ENCODE peak calls at places on chromosomes 2 and 18, in seven cellular contexts. One of them, this sample, is unnamed.
A peak's percentile ranks its signal among the peaks of the same experiment; 100 is the strongest.

GRCh38 chr2:237434916-237435315 is 21.0 kb upstream of the COL6A3 start:
- DNase-seq in GM12878: no peak
- DNase-seq in K562: peak; percentile 22
- DNase-seq in suprapubic skin: no peak
- DNase-seq in stomach: no peak
- DNase-seq in esophagus squamous epithelium: no peak
- DNase-seq in heart left ventricle: no peak
- DNase-seq in this sample: no peak

GRCh38 chr18:51559198-51559901 is 361.9 kb upstream of the MEX3C start:
- DNase-seq in GM12878: no peak
- DNase-seq in K562: no peak
- DNase-seq in suprapubic skin: no peak
- DNase-seq in stomach: no peak
- DNase-seq in esophagus squamous epithelium: no peak
- DNase-seq in heart left ventricle: no peak
- DNase-seq in this sample: no peak

GRCh38 chr2:99727199-99727598 is 237.4 kb upstream of the REV1 start:
- DNase-seq in GM12878: no peak
- DNase-seq in K562: no peak
- DNase-seq in suprapubic skin: no peak
- DNase-seq in stomach: no peak
- DNase-seq in esophagus squamous epithelium: no peak
- DNase-seq in heart left ventricle: no peak
- DNase-seq in this sample: no peak

GRCh38 chr2:139201516-139201915 is 421.3 kb upstream of the NXPH2 start:
- DNase-seq in GM12878: no peak
- DNase-seq in K562: no peak
- DNase-seq in suprapubic skin: no peak
- DNase-seq in stomach: no peak
- DNase-seq in esophagus squamous epithelium: no peak
- DNase-seq in heart left ventricle: no peak
- DNase-seq in this sample: no peak

GRCh38 chr18:76437011-76437410 is 58.0 kb downstream of the ZNF516 start:
- DNase-seq in GM12878: no peak
- DNase-seq in K562: no peak
- DNase-seq in suprapubic skin: no peak
- DNase-seq in stomach: no peak
- DNase-seq in esophagus squamous epithelium: no peak
- DNase-seq in heart left ventricle: peak; percentile 58
- DNase-seq in this sample: no peak

GRCh38 chr2:18356676-18357075 is 203.8 kb downstream of the RDH14 start:
- DNase-seq in GM12878: no peak
- DNase-seq in K562: no peak
- DNase-seq in suprapubic skin: no peak
- DNase-seq in stomach: no peak
- DNase-seq in esophagus squamous epithelium: no peak
- DNase-seq in heart left ventricle: no peak
- DNase-seq in this sample: no peak

GRCh38 chr2:233082934-233083755 is 23.0 kb downstream of the INPP5D start:
- DNase-seq in GM12878: no peak
- DNase-seq in K562: no peak
- DNase-seq in suprapubic skin: no peak
- DNase-seq in stomach: no peak
- DNase-seq in esophagus squamous epithelium: no peak
- DNase-seq in heart left ventricle: no peak
- DNase-seq in this sample: no peak

GRCh38 chr2:44325897-44326296 is 35.4 kb downstream of the PREPL start:
- DNase-seq in GM12878: no peak
- DNase-seq in K562: no peak
- DNase-seq in suprapubic skin: no peak
- DNase-seq in stomach: no peak
- DNase-seq in esophagus squamous epithelium: no peak
- DNase-seq in heart left ventricle: no peak
- DNase-seq in this sample: no peak

GRCh38 chr2:42030196-42030759 is 17.5 kb upstream of the PKDCC start:
- DNase-seq in GM12878: no peak
- DNase-seq in K562: no peak
- DNase-seq in suprapubic skin: no peak
- DNase-seq in stomach: no peak
- DNase-seq in esophagus squamous epithelium: no peak
- DNase-seq in heart left ventricle: no peak
- DNase-seq in this sample: no peak

GRCh38 chr2:168964251-168964807 is 63.2 kb downstream of the G6PC2 start:
- DNase-seq in GM12878: no peak
- DNase-seq in K562: no peak
- DNase-seq in suprapubic skin: no peak
- DNase-seq in stomach: peak; percentile 57
- DNase-seq in esophagus squamous epithelium: no peak
- DNase-seq in heart left ventricle: no peak
- DNase-seq in this sample: no peak

GRCh38 chr2:9885036-9885684 is 41.9 kb downstream of the TAF1B start:
- DNase-seq in GM12878: no peak
- DNase-seq in K562: no peak
- DNase-seq in suprapubic skin: no peak
- DNase-seq in stomach: no peak
- DNase-seq in esophagus squamous epithelium: no peak
- DNase-seq in heart left ventricle: no peak
- DNase-seq in this sample: no peak

GRCh38 chr2:212649646-212650045 is 111.0 kb upstream of the ERBB4 start:
- DNase-seq in GM12878: no peak
- DNase-seq in K562: no peak
- DNase-seq in suprapubic skin: no peak
- DNase-seq in stomach: no peak
- DNase-seq in esophagus squamous epithelium: no peak
- DNase-seq in heart left ventricle: no peak
- DNase-seq in this sample: no peak

GRCh38 chr2:191246820-191247380 is 1.7 kb downstream of the MYO1B start:
- DNase-seq in GM12878: no peak
- DNase-seq in K562: no peak
- DNase-seq in suprapubic skin: no peak
- DNase-seq in stomach: no peak
- DNase-seq in esophagus squamous epithelium: no peak
- DNase-seq in heart left ventricle: peak; percentile 29
- DNase-seq in this sample: no peak

DNA sequence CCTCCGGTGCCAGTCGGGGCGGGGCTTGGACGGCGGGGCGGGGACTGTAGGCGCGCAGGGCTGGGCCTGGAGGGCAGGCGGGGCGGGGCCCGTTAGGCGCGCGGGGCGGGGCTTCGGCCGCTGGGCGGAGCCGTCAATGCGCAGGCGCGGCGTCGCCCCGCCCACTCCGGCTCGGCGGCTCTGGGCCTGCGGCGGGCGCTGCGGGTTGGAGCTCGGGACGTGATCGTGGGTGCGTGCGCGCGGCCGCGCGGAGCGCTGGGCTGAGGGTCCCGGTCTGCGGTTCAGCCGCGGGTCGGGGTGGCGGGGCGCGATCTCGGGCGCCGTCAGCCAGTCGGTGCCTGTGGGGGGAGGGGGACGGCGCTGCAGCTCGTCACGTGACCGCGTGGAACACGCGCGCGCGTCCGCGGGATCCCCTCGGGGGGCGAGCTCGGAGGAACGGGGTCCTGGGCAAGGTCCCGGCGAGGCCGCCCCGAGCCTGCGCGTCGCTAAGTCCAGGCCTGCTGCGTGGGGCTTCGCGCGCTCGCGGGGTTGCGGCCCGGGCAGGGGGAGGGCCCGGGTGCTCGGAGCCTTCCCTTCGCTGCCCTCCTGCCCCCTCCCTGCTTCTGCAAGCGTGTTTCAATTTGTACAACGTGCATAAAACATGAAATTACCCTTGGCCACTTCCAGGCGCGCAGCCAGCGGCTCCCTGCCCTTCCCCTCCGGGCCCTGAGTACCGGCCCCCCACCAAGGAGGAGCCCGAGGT is at the start of gene D2HGDH:
- DNase-seq in GM12878: no peak
- DNase-seq in K562: peak; percentile 91
- DNase-seq in suprapubic skin: peak; percentile 97
- DNase-seq in stomach: peak; percentile 97
- DNase-seq in esophagus squamous epithelium: peak; percentile 54
- DNase-seq in heart left ventricle: peak; percentile 94
- DNase-seq in this sample: peak; percentile 90
- TF ChIP-seq POLR2A in GM12878: peak; percentile 83
- TF ChIP-seq POLR2A in K562: peak; percentile 60
- TF ChIP-seq POLR2A in suprapubic skin: peak; percentile 50
- TF ChIP-seq POLR2A in stomach: no peak
- TF ChIP-seq POLR2A in esophagus squamous epithelium: peak; percentile 81
- TF ChIP-seq POLR2A in heart left ventricle: no peak
- TF ChIP-seq POLR2A in this sample: peak; percentile 68

GRCh38 chr2:28613181-28613580 is 117.3 kb downstream of the PLB1 start:
- DNase-seq in GM12878: no peak
- DNase-seq in K562: no peak
- DNase-seq in suprapubic skin: no peak
- DNase-seq in stomach: no peak
- DNase-seq in esophagus squamous epithelium: no peak
- DNase-seq in heart left ventricle: no peak
- DNase-seq in this sample: no peak

GRCh38 chr2:28616618-28617017 is 120.8 kb downstream of the PLB1 start:
- DNase-seq in GM12878: no peak
- DNase-seq in K562: no peak
- DNase-seq in suprapubic skin: no peak
- DNase-seq in stomach: no peak
- DNase-seq in esophagus squamous epithelium: no peak
- DNase-seq in heart left ventricle: no peak
- DNase-seq in this sample: no peak

GRCh38 chr2:28617502-28618184 is 121.8 kb downstream of the PLB1 start:
- DNase-seq in GM12878: no peak
- DNase-seq in K562: no peak
- DNase-seq in suprapubic skin: no peak
- DNase-seq in stomach: no peak
- DNase-seq in esophagus squamous epithelium: no peak
- DNase-seq in heart left ventricle: no peak
- DNase-seq in this sample: no peak

GRCh38 chr2:28613616-28614501 is 118.0 kb downstream of the PLB1 start:
- DNase-seq in GM12878: no peak
- DNase-seq in K562: no peak
- DNase-seq in suprapubic skin: no peak
- DNase-seq in stomach: no peak
- DNase-seq in esophagus squamous epithelium: no peak
- DNase-seq in heart left ventricle: no peak
- DNase-seq in this sample: no peak

GRCh38 chr2:28615691-28616090 is 119.8 kb downstream of the PLB1 start:
- DNase-seq in GM12878: no peak
- DNase-seq in K562: no peak
- DNase-seq in suprapubic skin: no peak
- DNase-seq in stomach: no peak
- DNase-seq in esophagus squamous epithelium: no peak
- DNase-seq in heart left ventricle: no peak
- DNase-seq in this sample: no peak
- H3K4me1 ChIP-seq in GM12878: no peaks in the 10 kb centered on the region
- H3K4me1 ChIP-seq in K562: no peaks in the 10 kb centered on the region
- H3K4me1 ChIP-seq in suprapubic skin: peaks cover 31% of the 10 kb centered on the region
- H3K4me1 ChIP-seq in stomach: peaks cover 32% of the 10 kb centered on the region
- H3K4me1 ChIP-seq in esophagus squamous epithelium: peaks cover 30% of the 10 kb centered on the region
- H3K4me1 ChIP-seq in heart left ventricle: peaks cover 10% of the 10 kb centered on the region
- H3K4me1 ChIP-seq in this sample: peaks cover 7% of the 10 kb centered on the region

GRCh38 chr2:240561325-240561971 is 1.3 kb downstream of the DUSP28 start:
- DNase-seq in GM12878: peak; percentile 45
- DNase-seq in K562: no peak
- DNase-seq in suprapubic skin: peak; percentile 40
- DNase-seq in stomach: no peak
- DNase-seq in esophagus squamous epithelium: no peak
- DNase-seq in heart left ventricle: no peak
- DNase-seq in this sample: no peak

GRCh38 chr2:240559271-240559670 is 886 bp upstream of the DUSP28 start:
- DNase-seq in GM12878: no peak
- DNase-seq in K562: no peak
- DNase-seq in suprapubic skin: no peak
- DNase-seq in stomach: no peak
- DNase-seq in esophagus squamous epithelium: no peak
- DNase-seq in heart left ventricle: no peak
- DNase-seq in this sample: no peak

GRCh38 chr2:240560480-240561324 is 545 bp downstream of the DUSP28 start:
- DNase-seq in GM12878: peak; percentile 81
- DNase-seq in K562: peak; percentile 93
- DNase-seq in suprapubic skin: peak; percentile 100
- DNase-seq in stomach: peak; percentile 100
- DNase-seq in esophagus squamous epithelium: peak; percentile 97
- DNase-seq in heart left ventricle: peak; percentile 100
- DNase-seq in this sample: peak; percentile 100

GRCh38 chr2:240558229-240558885 is 569 bp upstream of the ANKMY1 start:
- DNase-seq in GM12878: no peak
- DNase-seq in K562: no peak
- DNase-seq in suprapubic skin: no peak
- DNase-seq in stomach: no peak
- DNase-seq in esophagus squamous epithelium: no peak
- DNase-seq in heart left ventricle: no peak
- DNase-seq in this sample: no peak

GRCh38 chr2:240560084-240560479 is at the start of gene DUSP28:
- DNase-seq in GM12878: peak; percentile 55
- DNase-seq in K562: peak; percentile 86
- DNase-seq in suprapubic skin: peak; percentile 96
- DNase-seq in stomach: peak; percentile 95
- DNase-seq in esophagus squamous epithelium: no peak
- DNase-seq in heart left ventricle: peak; percentile 92
- DNase-seq in this sample: peak; percentile 82
- TF ChIP-seq POLR2A in GM12878: no peak
- TF ChIP-seq POLR2A in K562: peak; percentile 77
- TF ChIP-seq POLR2A in suprapubic skin: peak; percentile 64
- TF ChIP-seq POLR2A in stomach: peak; percentile 69
- TF ChIP-seq POLR2A in esophagus squamous epithelium: peak; percentile 89
- TF ChIP-seq POLR2A in heart left ventricle: peak; percentile 68
- TF ChIP-seq POLR2A in this sample: peak; percentile 80

GRCh38 chr2:113056501-113056900 is 2.5 kb upstream of the IL36RN start:
- DNase-seq in GM12878: no peak
- DNase-seq in K562: no peak
- DNase-seq in suprapubic skin: no peak
- DNase-seq in stomach: no peak
- DNase-seq in esophagus squamous epithelium: no peak
- DNase-seq in heart left ventricle: no peak
- DNase-seq in this sample: no peak

GRCh38 chr2:113058411-113058994 is 495 bp upstream of the IL36RN start:
- DNase-seq in GM12878: no peak
- DNase-seq in K562: no peak
- DNase-seq in suprapubic skin: no peak
- DNase-seq in stomach: no peak
- DNase-seq in esophagus squamous epithelium: no peak
- DNase-seq in heart left ventricle: no peak
- DNase-seq in this sample: no peak

GRCh38 chr2:113058998-113059960 is at the start of gene IL36RN:
- DNase-seq in GM12878: no peak
- DNase-seq in K562: no peak
- DNase-seq in suprapubic skin: no peak
- DNase-seq in stomach: no peak
- DNase-seq in esophagus squamous epithelium: no peak
- DNase-seq in heart left ventricle: no peak
- DNase-seq in this sample: no peak

GRCh38 chr2:113060396-113060795 is 1.4 kb downstream of the IL36RN start:
- DNase-seq in GM12878: no peak
- DNase-seq in K562: no peak
- DNase-seq in suprapubic skin: no peak
- DNase-seq in stomach: no peak
- DNase-seq in esophagus squamous epithelium: no peak
- DNase-seq in heart left ventricle: no peak
- DNase-seq in this sample: no peak

DNA sequence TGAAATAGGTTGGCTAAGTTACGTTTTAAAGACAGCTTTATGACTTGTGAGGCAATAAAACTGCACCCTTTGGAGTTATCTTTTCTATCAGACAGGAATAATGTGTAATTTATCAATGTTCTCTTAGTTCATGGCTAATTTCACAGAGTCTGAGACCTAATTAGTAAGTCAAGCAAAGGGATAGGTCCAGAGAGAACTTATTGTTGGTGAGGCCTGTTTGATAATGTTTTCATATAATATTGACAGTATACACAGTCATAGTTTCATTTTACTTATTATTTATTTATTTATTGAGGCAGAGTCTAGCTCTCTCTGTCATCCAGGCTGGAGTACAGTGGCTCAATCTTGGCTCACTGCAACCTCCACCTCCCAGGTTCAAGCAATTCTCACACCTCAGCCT is 1.9 kb upstream of the IL36RN start:
- DNase-seq in GM12878: no peak
- DNase-seq in K562: no peak
- DNase-seq in suprapubic skin: no peak
- DNase-seq in stomach: no peak
- DNase-seq in esophagus squamous epithelium: no peak
- DNase-seq in heart left ventricle: no peak
- DNase-seq in this sample: no peak
- H3K4me1 ChIP-seq in GM12878: no peaks in the 10 kb centered on the region
- H3K4me1 ChIP-seq in K562: no peaks in the 10 kb centered on the region
- H3K4me1 ChIP-seq in suprapubic skin: no peaks in the 10 kb centered on the region
- H3K4me1 ChIP-seq in stomach: no peaks in the 10 kb centered on the region
- H3K4me1 ChIP-seq in esophagus squamous epithelium: no peaks in the 10 kb centered on the region
- H3K4me1 ChIP-seq in heart left ventricle: no peaks in the 10 kb centered on the region
- H3K4me1 ChIP-seq in this sample: no peaks in the 10 kb centered on the region